ENCODE peak calls at places on chromosomes 13 and 19, in nine cellular contexts. Y is esophagus squamous epithelium, P is H54, M is tibial nerve, K is transverse colon, H is adrenal gland, G is A549, D is body of pancreas, V is breast epithelium. N is an unnamed sample.

GRCh38 chr13:45811891-45812583 is 39.5 kb downstream of the SIAH3 start:
- DNase-seq in M (no peak), P (no peak), K (no peak), V (no peak), H (no peak), Y (no peak), D (no peak), G (no peak), N (no peak)

GRCh38 chr13:112722433-112723250 is 32.8 kb downstream of the ATP11A start:
- DNase-seq in D (peak), M (no peak), H (peak), P (peak), V (no peak), G (peak), Y (no peak), K (no peak), N (peak)

GRCh38 chr19:40503300-40503699 is 36.5 kb downstream of the SPTBN4 start:
- DNase-seq in K (no peak), D (peak), M (no peak), G (peak), Y (no peak), V (no peak), H (no peak), P (no peak), N (peak)

GRCh38 chr19:30387311-30388115 is 15.3 kb downstream of the ZNF536 start:
- DNase-seq in D (no peak), P (no peak), H (peak), K (no peak), Y (no peak), M (no peak), G (no peak), V (no peak), N (no peak)

GRCh38 chr19:45159204-45159970 is 1.4 kb downstream of the NKPD1 start:
- DNase-seq in K (no peak), H (no peak), G (no peak), Y (no peak), D (no peak), M (no peak), P (no peak), V (no peak), N (no peak)

GRCh38 chr13:55199132-55199531 is 1941.6 kb upstream of the PRR20A start:
- DNase-seq in P (no peak), H (no peak), Y (no peak), M (no peak), G (peak), K (no peak), V (no peak), D (no peak), N (no peak)

GRCh38 chr19:58572818-58573657 is at the start of gene MZF1:
- DNase-seq in V (peak), M (peak), P (peak), K (peak), D (peak), H (peak), G (peak), Y (no peak), N (no peak)

GRCh38 chr13:37446503-37446902 is 152.1 kb downstream of the POSTN start:
- DNase-seq in M (no peak), H (no peak), K (no peak), D (peak), Y (no peak), V (no peak), P (peak), G (no peak), N (no peak)

GRCh38 chr19:54461201-54462071 is 2.1 kb downstream of the LENG9 start:
- DNase-seq in K (no peak), P (no peak), M (no peak), G (no peak), H (peak), D (no peak), Y (no peak), V (no peak), N (no peak)

GRCh38 chr13:38166121-38166520 is 183.5 kb upstream of the UFM1 start:
- DNase-seq in K (no peak), G (no peak), Y (no peak), D (no peak), V (no peak), M (no peak), P (no peak), H (no peak), N (no peak)

GRCh38 chr19:5478925-5479588 is 23.8 kb downstream of the ZNRF4 start:
- DNase-seq in K (no peak), G (no peak), M (no peak), P (no peak), D (no peak), Y (no peak), V (no peak), H (no peak), N (no peak)

GRCh38 chr13:94390881-94391280 is 88.6 kb downstream of the DCT start:
- DNase-seq in V (no peak), D (no peak), G (no peak), K (no peak), H (no peak), M (no peak), Y (no peak), P (no peak), N (no peak)

GRCh38 chr13:92433386-92433785 is 793.2 kb upstream of the GPC6 start:
- DNase-seq in D (no peak), K (no peak), P (no peak), G (no peak), V (no peak), H (no peak), Y (no peak), M (no peak), N (no peak)

GRCh38 chr19:947090-947706 is 21.4 kb downstream of the ARID3A start:
- DNase-seq in K (no peak), M (no peak), G (no peak), P (no peak), H (no peak), D (no peak), Y (no peak), V (no peak), N (no peak)
- TF ChIP-seq POLR2A in K (no peak), M (no peak), G (no peak), P (no peak), H (no peak), D (no peak), Y (no peak), V (no peak), N (no peak)

GRCh38 chr19:17542042-17542441 is 13.4 kb upstream of the COLGALT1 start:
- DNase-seq in Y (no peak), K (no peak), H (no peak), V (no peak), D (no peak), P (no peak), M (no peak), G (no peak), N (no peak)

GRCh38 chr19:17541184-17541759 is 14.2 kb upstream of the COLGALT1 start:
- DNase-seq in V (no peak), M (no peak), P (no peak), Y (no peak), K (no peak), H (no peak), D (no peak), G (no peak), N (no peak)

GRCh38 chr19:17540174-17540573 is 15.3 kb upstream of the COLGALT1 start:
- DNase-seq in P (no peak), G (no peak), Y (no peak), V (no peak), M (no peak), H (no peak), D (no peak), K (no peak), N (no peak)

GRCh38 chr19:17538684-17539287 is 16.7 kb upstream of the COLGALT1 start:
- DNase-seq in K (no peak), V (no peak), G (peak), M (no peak), H (no peak), D (no peak), Y (no peak), P (no peak), N (no peak)

DNA sequence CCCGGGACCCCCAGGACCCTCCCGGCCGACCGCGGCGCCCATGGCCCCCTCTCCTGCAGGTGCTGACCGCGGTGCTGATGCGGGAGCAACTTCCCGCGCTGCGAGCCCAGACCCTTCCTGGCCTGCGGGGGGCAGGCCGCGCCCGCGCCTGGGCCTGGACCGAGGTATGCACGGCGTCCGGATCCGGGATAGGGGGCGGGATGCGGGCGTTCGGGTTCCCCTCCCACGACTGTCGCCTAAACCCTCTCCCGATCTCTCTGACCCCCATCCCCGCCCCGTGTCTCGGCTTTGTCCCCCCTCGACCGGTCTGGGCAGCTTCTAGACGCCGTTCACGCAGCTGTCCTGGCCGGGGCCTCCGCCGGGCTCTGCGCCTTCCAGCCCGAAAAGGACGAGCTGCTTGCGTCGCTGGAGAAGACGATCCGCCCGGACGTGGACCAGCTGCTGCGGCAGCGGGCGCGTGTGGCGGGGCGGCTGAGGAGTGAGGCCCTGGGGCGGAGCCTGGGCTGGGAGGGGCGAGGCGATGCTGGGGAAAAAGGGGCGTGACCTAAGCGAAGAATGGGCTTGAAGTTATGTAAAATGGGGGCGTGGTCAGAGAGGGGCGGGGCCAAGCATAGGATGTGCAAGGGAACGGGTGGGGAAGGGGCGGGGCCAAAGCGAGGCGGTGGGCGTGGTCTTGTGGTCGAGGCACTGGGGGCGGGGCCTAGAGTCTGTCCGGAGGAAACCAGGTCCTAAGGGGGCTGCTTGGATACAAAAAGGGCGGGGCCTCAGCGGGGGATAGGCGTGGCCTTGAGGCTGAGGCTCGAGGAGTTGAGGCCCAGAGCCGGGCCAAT is 15.9 kb upstream of the COLGALT1 start:
- DNase-seq in Y (peak), D (peak), M (peak), G (peak), P (peak), V (peak), H (peak), K (peak), N (peak)
- TF ChIP-seq POLR2A in Y (no peak), D (no peak), M (no peak), G (no peak), P (peak), V (no peak), H (peak), K (peak), N (no peak)

GRCh38 chr13:99892189-99892588 is 79.4 kb downstream of the ZIC5 start:
- DNase-seq in H (no peak), K (no peak), G (no peak), Y (no peak), V (no peak), P (no peak), D (no peak), M (no peak), N (no peak)

GRCh38 chr13:99893567-99893966 is 78.0 kb downstream of the ZIC5 start:
- DNase-seq in K (no peak), G (no peak), M (no peak), H (no peak), V (no peak), P (no peak), D (no peak), Y (no peak), N (no peak)

GRCh38 chr13:99894105-99894504 is 77.5 kb downstream of the ZIC5 start:
- DNase-seq in M (no peak), H (no peak), V (no peak), P (no peak), G (no peak), K (no peak), Y (no peak), D (no peak), N (no peak)

GRCh38 chr13:99894835-99895427 is 76.6 kb downstream of the ZIC5 start:
- DNase-seq in Y (no peak), V (no peak), D (no peak), H (no peak), P (no peak), G (no peak), M (no peak), K (peak), N (no peak)

GRCh38 chr13:99892866-99893504 is 78.6 kb downstream of the ZIC5 start:
- DNase-seq in M (no peak), D (no peak), Y (no peak), V (no peak), H (no peak), G (no peak), P (no peak), K (no peak), N (no peak)
- TF ChIP-seq POLR2A in M (no peak), D (no peak), Y (no peak), V (no peak), H (no peak), G (no peak), P (no peak), K (no peak), N (no peak)

GRCh38 chr19:10552596-10553053 is 8.9 kb downstream of the ATG4D start:
- DNase-seq in K (no peak), P (no peak), H (no peak), M (no peak), V (no peak), Y (no peak), G (peak), D (no peak), N (peak)
- TF ChIP-seq POLR2A in K (no peak), P (no peak), H (no peak), M (no peak), V (no peak), Y (no peak), G (no peak), D (no peak), N (peak)